ENCODE peak calls at places on chromosome 16, in seven cellular contexts. C is globus pallidus, Q is B cell, S is fibroblast of pulmonary artery, L is substantia nigra, K is GM03348, I is stomach. J is an unnamed sample.

GRCh38 chr16:71854369-71854948 is 8.7 kb downstream of the ATXN1L start:
- DNase-seq in C (no peak), Q (no peak), S (no peak), L (no peak), K (no peak), I (no peak), J (no peak)

GRCh38 chr16:54201200-54201599 is 85.4 kb downstream of the IRX3 start:
- DNase-seq in C (no peak), Q (no peak), S (no peak), L (no peak), K (no peak), I (no peak), J (no peak)

GRCh38 chr16:53924311-53924860 is 220.4 kb downstream of the FTO start:
- DNase-seq in C (no peak), Q (no peak), S (no peak), L (no peak), K (no peak), I (no peak), J (no peak)

GRCh38 chr16:80971814-80972213 is 34.9 kb downstream of the CMC2 start:
- DNase-seq in C (no peak), Q (no peak), S (no peak), L (no peak), K (no peak), I (no peak), J (no peak)

GRCh38 chr16:70770968-70771552 is 29.9 kb downstream of the VAC14 start:
- DNase-seq in C (no peak), Q (no peak), S (peak; percentile 62), L (no peak), K (peak; percentile 81), I (peak; percentile 69), J (peak; percentile 70)

GRCh38 chr16:11047057-11047456 is 102.7 kb downstream of the CLEC16A start:
- DNase-seq in C (no peak), Q (no peak), S (peak; percentile 52), L (no peak), K (peak; percentile 73), I (no peak), J (no peak)

GRCh38 chr16:70740919-70741778 is 55.3 kb upstream of the MTSS2 start:
- DNase-seq in C (no peak), Q (no peak), S (peak; percentile 61), L (no peak), K (peak; percentile 82), I (no peak), J (peak; percentile 71)

GRCh38 chr16:29148867-29149272 is 164.0 kb downstream of the LAT start:
- DNase-seq in C (no peak), Q (peak; percentile 69), S (no peak), L (no peak), K (no peak), I (peak; percentile 49), J (no peak)

GRCh38 chr16:66894948-66895696 is 14.8 kb downstream of the PDP2 start:
- DNase-seq in C (peak; percentile 74), Q (peak; percentile 60), S (peak; percentile 84), L (peak; percentile 20), K (peak; percentile 82), I (peak; percentile 73), J (peak; percentile 71)

GRCh38 chr16:24769806-24770205 is 40.4 kb downstream of the TNRC6A start:
- DNase-seq in C (no peak), Q (no peak), S (peak; percentile 92), L (no peak), K (no peak), I (no peak), J (no peak)

GRCh38 chr16:30510392-30510938 is 15.9 kb downstream of the ZNF768 start:
- DNase-seq in C (no peak), Q (no peak), S (no peak), L (no peak), K (no peak), I (no peak), J (no peak)

GRCh38 chr16:72241930-72242329 is 70.0 kb upstream of the PMFBP1 start:
- DNase-seq in C (peak; percentile 60), Q (no peak), S (peak; percentile 77), L (no peak), K (peak; percentile 71), I (no peak), J (no peak)

GRCh38 chr16:28610595-28611270 is 889 bp upstream of the SULT1A1 start:
- DNase-seq in C (no peak), Q (no peak), S (no peak), L (no peak), K (no peak), I (peak; percentile 26), J (no peak)

GRCh38 chr16:68401871-68402747 is 46.2 kb downstream of the SMPD3 start:
- DNase-seq in C (no peak), Q (no peak), S (peak; percentile 7), L (no peak), K (peak; percentile 73), I (no peak), J (no peak)

GRCh38 chr16:84985079-84986065 is 26.0 kb downstream of the ZDHHC7 start:
- DNase-seq in C (no peak), Q (no peak), S (peak; percentile 80), L (no peak), K (peak; percentile 83), I (no peak), J (no peak)